ENCODE peak calls at places on chromosomes 12 and 14, in five cellular contexts. I is neural crest cell, U is Calu3, N is HCT116, F is omental fat pad. K is an unnamed sample.
A peak's percentile ranks its signal among the peaks of the same experiment; 100 is the strongest.

GRCh38 chr14:95255487-95255886 is 64.2 kb downstream of the CLMN start:
- DNase-seq in I (peak; percentile 58), U (peak; percentile 86), N (peak; percentile 38), F (no peak), K (no peak)

GRCh38 chr14:22570132-22570949 is 18.7 kb downstream of the DAD1 start:
- DNase-seq in I (peak; percentile 64), U (peak; percentile 77), N (peak; percentile 79), F (peak; percentile 75), K (peak; percentile 53)

GRCh38 chr12:52183544-52183910 is 8.3 kb downstream of the KRT80 start:
- DNase-seq in I (no peak), U (no peak), N (no peak), F (no peak), K (no peak)

GRCh38 chr12:6383572-6384498 is at the start of gene LTBR:
- DNase-seq in I (no peak), U (peak; percentile 96), N (no peak), F (peak; percentile 75), K (no peak)

GRCh38 chr12:130633771-130634170 is 82.3 kb downstream of the RIMBP2 start:
- DNase-seq in I (peak; percentile 15), U (peak; percentile 61), N (no peak), F (no peak), K (no peak)

GRCh38 chr14:59698793-59699192 is 122.2 kb upstream of the CCDC175 start:
- DNase-seq in I (no peak), U (no peak), N (no peak), F (no peak), K (no peak)

GRCh38 chr14:101781240-101782061 is 19.9 kb downstream of the PPP2R5C start:
- DNase-seq in I (no peak), U (peak; percentile 18), N (no peak), F (no peak), K (no peak)

GRCh38 chr12:132766380-132767085 is 4.9 kb upstream of the ANKLE2 start:
- DNase-seq in I (no peak), U (no peak), N (no peak), F (no peak), K (no peak)

GRCh38 chr12:53985900-53986685 is 1.1 kb downstream of the HOXC10 start:
- DNase-seq in I (no peak), U (peak; percentile 51), N (no peak), F (no peak), K (no peak)

GRCh38 chr14:65359503-65359902 is 53.0 kb upstream of the FUT8 start:
- DNase-seq in I (no peak), U (no peak), N (peak; percentile 29), F (no peak), K (no peak)

GRCh38 chr12:47649381-47649780 is 56.4 kb downstream of the RPAP3 start:
- DNase-seq in I (no peak), U (no peak), N (no peak), F (no peak), K (no peak)

GRCh38 chr12:52139579-52140062 is 52.2 kb downstream of the KRT80 start:
- DNase-seq in I (no peak), U (peak; percentile 73), N (no peak), F (no peak), K (no peak)

GRCh38 chr14:46048127-46048526 is 603.5 kb downstream of the RPL10L start:
- DNase-seq in I (peak; percentile 50), U (peak; percentile 18), N (peak; percentile 39), F (no peak), K (no peak)

GRCh38 chr14:89221109-89221508 is 195.9 kb downstream of the FOXN3 start:
- DNase-seq in I (no peak), U (no peak), N (no peak), F (no peak), K (no peak)

GRCh38 chr12:29771165-29771564 is 12.6 kb downstream of the TMTC1 start:
- DNase-seq in I (no peak), U (no peak), N (no peak), F (no peak), K (no peak)

GRCh38 chr14:86221000-86221399 is 691.1 kb downstream of the FLRT2 start:
- DNase-seq in I (no peak), U (no peak), N (no peak), F (no peak), K (no peak)

GRCh38 chr12:45128637-45129036 is 77.7 kb upstream of the DBX2 start:
- DNase-seq in I (no peak), U (no peak), N (no peak), F (no peak), K (no peak)

GRCh38 chr12:57852620-57853509 is 6.3 kb upstream of the CTDSP2 start:
- DNase-seq in I (peak; percentile 40), U (no peak), N (no peak), F (no peak), K (no peak)

GRCh38 chr12:122788387-122788786 is 14.0 kb downstream of the CCDC62 start:
- DNase-seq in I (no peak), U (no peak), N (no peak), F (no peak), K (no peak)

GRCh38 chr12:18813753-18814152 is 75.8 kb downstream of the CAPZA3 start:
- DNase-seq in I (no peak), U (no peak), N (no peak), F (no peak), K (no peak)

GRCh38 chr14:76236172-76237130 is 84.7 kb downstream of the GPATCH2L start:
- DNase-seq in I (no peak), U (no peak), N (no peak), F (no peak), K (no peak)

GRCh38 chr12:47990351-47991105 is 13.7 kb downstream of the COL2A1 start:
- DNase-seq in I (no peak), U (no peak), N (no peak), F (no peak), K (peak; percentile 29)

GRCh38 chr14:75011356-75012097 is 8.8 kb downstream of the EIF2B2 start:
- DNase-seq in I (no peak), U (no peak), N (no peak), F (no peak), K (no peak)

GRCh38 chr12:32583535-32583934 is 95.6 kb upstream of the DNM1L start:
- DNase-seq in I (no peak), U (no peak), N (no peak), F (no peak), K (no peak)

GRCh38 chr12:48194780-48195179 is 8.3 kb downstream of the OR10AD1 start:
- DNase-seq in I (no peak), U (no peak), N (no peak), F (no peak), K (no peak)

GRCh38 chr12:125892276-125892675 is 827.0 kb downstream of the AACS start:
- DNase-seq in I (no peak), U (no peak), N (no peak), F (no peak), K (no peak)

GRCh38 chr12:114858388-114859146 is 174.6 kb upstream of the TBX3 start:
- DNase-seq in I (no peak), U (no peak), N (peak; percentile 21), F (no peak), K (no peak)

GRCh38 chr12:5927732-5928516 is 17.1 kb downstream of the ANO2 start:
- DNase-seq in I (no peak), U (no peak), N (no peak), F (no peak), K (no peak)

GRCh38 chr12:19893514-19893913 is 454.2 kb downstream of the AEBP2 start:
- DNase-seq in I (no peak), U (no peak), N (peak; percentile 8), F (no peak), K (no peak)

DNA sequence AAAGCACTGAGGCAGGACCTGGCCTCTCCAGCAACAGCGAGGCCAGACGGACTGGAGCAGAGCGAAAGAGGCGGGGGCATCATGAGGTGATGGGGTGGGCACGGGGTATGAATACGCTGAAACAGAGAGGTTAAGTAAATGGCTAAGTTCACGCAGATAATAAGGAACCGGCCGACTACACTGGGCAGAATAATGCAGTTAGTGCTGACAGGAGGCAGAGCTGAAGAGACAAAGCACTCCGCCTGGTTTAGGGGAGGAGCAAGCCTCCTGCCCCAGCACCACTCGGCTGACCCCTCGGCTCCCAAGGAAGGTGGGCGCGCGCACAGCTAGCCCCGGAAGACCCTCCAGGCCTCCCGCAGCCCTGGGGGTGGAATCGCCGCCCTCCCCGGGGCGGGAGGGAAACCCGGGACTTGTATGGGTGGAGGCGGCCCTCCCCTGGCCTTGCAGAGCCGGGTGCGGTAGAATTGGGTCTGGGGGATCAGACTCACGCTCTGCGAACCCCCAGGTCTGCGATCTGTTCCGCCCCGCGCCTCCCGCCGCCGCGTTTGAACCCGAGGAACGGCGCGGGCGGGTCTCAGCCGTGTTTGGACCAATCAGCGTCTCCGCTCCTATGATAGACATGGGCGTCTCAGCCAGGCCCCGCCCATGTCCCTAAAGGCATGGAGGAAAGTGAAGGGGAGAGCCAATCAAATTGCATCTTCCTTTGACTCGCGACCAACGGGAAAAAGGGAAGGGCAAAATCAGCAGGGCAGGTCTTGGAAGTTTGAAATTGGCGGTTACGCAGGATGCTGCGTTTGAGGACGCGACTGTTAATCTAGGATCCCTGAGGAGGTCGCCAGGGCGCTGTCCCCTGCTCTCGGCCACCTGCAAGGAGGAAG is at the start of gene CIT:
- DNase-seq in I (peak; percentile 88), U (peak; percentile 94), N (peak; percentile 94), F (peak; percentile 60), K (peak; percentile 72)
- TF ChIP-seq CTCF in I (no peak), U (no peak), N (no peak), F (no peak), K (no peak)

DNA sequence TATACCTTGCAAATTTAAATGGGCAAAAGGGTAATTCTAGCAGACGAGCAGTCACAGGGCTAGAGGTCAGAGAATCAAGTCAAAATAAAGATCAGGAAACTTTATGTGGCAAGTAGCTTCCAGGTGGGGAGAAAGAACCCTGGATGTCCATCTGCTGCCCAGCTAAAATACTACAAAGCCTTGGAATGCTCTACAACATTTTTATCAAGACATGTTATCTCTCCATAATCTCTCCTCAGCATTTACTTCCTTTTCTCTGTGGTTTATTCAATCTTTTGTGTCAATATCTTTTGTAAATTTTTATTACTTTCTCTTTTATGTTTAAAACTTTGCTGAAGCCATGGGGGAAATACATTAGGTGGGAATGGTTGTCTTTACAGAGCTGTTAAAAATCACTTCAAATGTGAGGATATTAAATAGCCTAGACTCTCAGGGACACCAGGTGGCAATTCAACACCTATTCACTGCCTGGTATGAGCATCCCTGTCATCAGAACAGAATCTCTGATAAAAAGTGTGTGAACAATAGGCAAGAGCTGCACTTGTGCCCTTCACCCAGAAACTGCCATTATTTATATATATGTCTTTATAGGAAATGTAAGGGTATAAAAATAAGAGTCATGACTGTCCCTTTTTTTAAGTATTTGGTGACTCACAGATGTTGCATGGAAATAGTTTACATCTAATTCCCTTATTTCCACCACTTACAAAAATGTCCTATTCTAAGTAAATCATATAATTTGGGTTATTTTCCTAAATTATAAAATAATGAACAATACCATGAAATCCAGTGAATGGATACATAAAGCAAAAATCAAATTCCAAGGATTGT is 152.9 kb downstream of the EPS8 start:
- DNase-seq in I (no peak), U (no peak), N (no peak), F (no peak), K (no peak)
- TF ChIP-seq CTCF in I (no peak), U (no peak), N (no peak), F (no peak), K (no peak)

GRCh38 chr14:50599700-50600444 is 39.9 kb downstream of the ATL1 start:
- DNase-seq in I (no peak), U (no peak), N (peak; percentile 38), F (no peak), K (no peak)
- TF ChIP-seq CTCF in I (peak; percentile 71), U (no peak), N (peak; percentile 61), F (no peak), K (no peak)

DNA sequence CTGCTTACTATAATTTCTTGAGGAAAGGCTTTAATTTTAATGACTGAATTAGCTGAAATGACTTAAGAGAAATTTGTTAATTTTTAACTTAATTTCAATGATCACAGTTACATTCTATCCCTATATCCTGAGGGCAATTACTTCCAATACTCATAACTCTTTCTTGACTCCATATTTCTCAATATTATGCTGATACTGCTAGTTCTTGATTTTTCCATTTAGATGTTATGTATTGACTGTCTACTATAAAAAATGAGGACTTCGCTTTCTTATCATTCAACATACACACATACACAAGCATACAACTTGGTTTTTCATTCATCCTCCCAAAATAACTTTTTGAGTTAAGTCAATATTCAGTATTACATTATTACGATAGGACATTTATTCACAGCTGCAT is 176.2 kb downstream of the PHLDA1 start:
- DNase-seq in I (no peak), U (no peak), N (no peak), F (no peak), K (no peak)
- TF ChIP-seq CTCF in I (no peak), U (no peak), N (no peak), F (no peak), K (no peak)

K was measured in activated B cell treated with CpG ODN at 0.5 μM for 24 hours.